ENCODE peak calls at places on chromosomes 6 and 20, in ten cellular contexts. A is HCT116, C is NB4, L is fibroblast of pulmonary artery, P is heart right ventricle, U is spleen, W is progenitor cell of endocrine pancreas, Z is Panc1, G is Caco-2, N is mesothelial cell of epicardium. T is an unnamed sample.

GRCh38 chr6:93036835-93037234 is 382.5 kb downstream of the EPHA7 start:
- DNase-seq in W (no peak), U (no peak), P (no peak), A (no peak), Z (peak; percentile 1), G (no peak), N (no peak), C (peak; percentile 53), L (peak; percentile 59), T (no peak)

GRCh38 chr6:15897063-15897934 is 231.6 kb upstream of the MYLIP start:
- DNase-seq in N (no peak), U (no peak), G (no peak), A (no peak), P (no peak), W (no peak), L (peak; percentile 88), C (peak; percentile 56), Z (no peak), T (no peak)

GRCh38 chr6:3402310-3403243 is 54.3 kb downstream of the SLC22A23 start:
- DNase-seq in L (no peak), N (no peak), G (no peak), C (no peak), Z (no peak), W (no peak), P (no peak), U (no peak), A (no peak), T (no peak)

GRCh38 chr20:63186528-63187316 is 29.2 kb downstream of the YTHDF1 start:
- DNase-seq in C (no peak), L (no peak), G (no peak), W (no peak), U (no peak), P (no peak), Z (no peak), N (no peak), A (peak; percentile 40), T (no peak)

GRCh38 chr6:15023448-15023847 is 222.4 kb upstream of the JARID2 start:
- DNase-seq in P (no peak), L (no peak), W (no peak), N (no peak), A (no peak), G (no peak), C (peak; percentile 18), Z (no peak), U (no peak), T (no peak)

GRCh38 chr6:166707045-166707444 is 80.0 kb upstream of the RPS6KA2 start:
- DNase-seq in W (peak; percentile 50), G (peak; percentile 37), L (peak; percentile 32), N (no peak), A (no peak), P (peak; percentile 64), C (peak; percentile 80), U (peak; percentile 82), Z (no peak), T (peak; percentile 61)

GRCh38 chr6:73614802-73615201 is 39.0 kb downstream of the SLC17A5 start:
- DNase-seq in C (no peak), N (no peak), P (no peak), W (no peak), G (peak; percentile 8), L (no peak), A (no peak), U (no peak), Z (no peak), T (no peak)

GRCh38 chr6:99736302-99736701 is 129.7 kb downstream of the PRDM13 start:
- DNase-seq in C (peak; percentile 15), W (no peak), N (no peak), Z (no peak), L (peak; percentile 3), A (peak; percentile 10), G (peak; percentile 7), U (no peak), P (no peak), T (no peak)

GRCh38 chr20:48718914-48719578 is 108.8 kb downstream of the PREX1 start:
- DNase-seq in U (peak; percentile 88), L (no peak), W (no peak), G (no peak), A (no peak), N (no peak), Z (no peak), C (peak; percentile 54), P (no peak), T (no peak)

GRCh38 chr6:33392979-33393378 is 1.4 kb downstream of the KIFC1 start:
- DNase-seq in C (no peak), U (no peak), Z (no peak), A (no peak), W (no peak), P (no peak), N (no peak), G (no peak), L (no peak), T (no peak)

GRCh38 chr6:4967301-4968030 is 36.4 kb downstream of the RPP40 start:
- DNase-seq in G (no peak), N (no peak), Z (no peak), A (no peak), U (no peak), W (no peak), P (no peak), C (no peak), L (peak; percentile 19), T (no peak)

GRCh38 chr20:59813126-59813947 is 120.1 kb downstream of the SYCP2 start:
- DNase-seq in L (no peak), P (no peak), C (no peak), W (no peak), Z (no peak), A (no peak), U (peak; percentile 36), N (no peak), G (no peak), T (no peak)

GRCh38 chr6:12289655-12290489 is at the start of gene EDN1:
- DNase-seq in G (peak; percentile 86), N (peak; percentile 56), W (peak; percentile 67), L (peak; percentile 93), Z (peak; percentile 43), U (peak; percentile 92), C (peak; percentile 84), A (peak; percentile 69), P (peak; percentile 72), T (peak; percentile 66)

GRCh38 chr6:159100011-159100788 is 55.4 kb upstream of the TAGAP start:
- DNase-seq in A (no peak), W (no peak), P (no peak), Z (no peak), U (no peak), G (no peak), L (no peak), N (no peak), C (no peak), T (no peak)

GRCh38 chr6:149884617-149885016 is 13.3 kb downstream of the RAET1E start:
- DNase-seq in P (no peak), L (no peak), U (no peak), A (no peak), C (no peak), Z (no peak), W (no peak), N (no peak), G (no peak), T (no peak)

GRCh38 chr6:134706806-134707205 is 243.1 kb downstream of the ALDH8A1 start:
- DNase-seq in G (peak; percentile 23), C (no peak), U (no peak), N (no peak), Z (no peak), A (no peak), P (no peak), L (peak; percentile 18), W (no peak), T (no peak)

GRCh38 chr20:3297096-3297411 is 58.1 kb upstream of the SLC4A11 start:
- DNase-seq in C (no peak), U (no peak), G (no peak), Z (no peak), L (no peak), A (no peak), P (no peak), N (no peak), W (no peak), T (no peak)

GRCh38 chr6:153125032-153125431 is 6.0 kb downstream of the RGS17 start:
- DNase-seq in A (no peak), C (no peak), W (no peak), Z (no peak), N (no peak), G (no peak), P (no peak), U (no peak), L (no peak), T (no peak)

DNA sequence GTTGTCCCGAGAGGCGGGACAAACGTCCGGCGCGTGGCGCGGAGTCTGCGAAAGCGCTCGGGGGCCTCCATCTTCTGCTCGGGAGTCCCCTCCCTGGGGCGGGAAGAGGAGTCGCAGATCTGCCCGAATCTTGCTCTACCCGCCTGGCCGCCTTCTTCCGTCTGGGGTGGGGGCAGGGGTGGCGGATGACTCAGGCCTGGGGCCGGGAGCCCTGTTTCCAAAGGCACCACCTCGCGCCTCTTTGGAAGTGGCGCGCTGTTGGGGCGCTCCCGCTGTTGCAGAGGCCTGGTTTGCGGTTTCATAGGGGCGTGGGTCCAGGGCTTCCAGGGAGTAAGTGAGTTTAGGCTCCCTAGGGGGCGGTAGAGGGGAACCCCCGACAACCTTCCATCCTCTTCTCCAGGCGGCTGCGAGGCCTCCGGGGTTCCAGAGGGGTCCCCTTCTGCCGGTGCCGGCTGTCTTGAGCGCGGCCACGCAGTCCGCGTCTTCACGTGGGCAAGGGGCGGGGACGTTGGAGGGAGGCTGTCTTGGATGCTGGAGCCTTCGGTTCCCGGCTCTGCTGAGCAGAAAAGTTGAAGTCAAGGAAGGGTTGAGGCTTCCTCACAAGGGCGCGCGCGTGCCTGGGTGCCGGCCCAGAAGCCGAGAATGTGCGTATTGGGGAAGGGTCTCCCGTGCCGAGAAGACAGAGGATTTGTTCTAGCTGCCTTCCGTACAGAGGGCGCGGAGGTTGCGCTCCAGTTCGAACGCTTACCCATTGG is 2.6 kb upstream of the TFAP2C start:
- DNase-seq in A (peak; percentile 10), G (no peak), U (no peak), W (no peak), C (peak; percentile 67), N (peak; percentile 35), L (no peak), P (no peak), Z (no peak), T (peak; percentile 39)
- TF ChIP-seq CTCF in A (peak; percentile 61), G (peak; percentile 69), U (no peak), W (peak; percentile 56), C (peak; percentile 39), N (peak; percentile 74), L (peak; percentile 12), P (no peak), Z (peak; percentile 43), T (peak; percentile 72)

GRCh38 chr20:16241911-16242310 is 331.3 kb downstream of the KIF16B start:
- DNase-seq in N (no peak), Z (peak; percentile 17), U (no peak), G (peak; percentile 30), P (no peak), W (no peak), C (no peak), L (no peak), A (peak; percentile 2), T (no peak)
- TF ChIP-seq CTCF in N (no peak), Z (peak; percentile 37), U (peak; percentile 36), G (no peak), P (peak; percentile 12), W (no peak), C (no peak), L (no peak), A (no peak), T (peak; percentile 20)

GRCh38 chr6:26311385-26312095 is 53.5 kb upstream of the BTN3A2 start:
- DNase-seq in L (peak; percentile 78), G (peak; percentile 69), P (no peak), A (peak; percentile 71), Z (no peak), U (no peak), W (no peak), C (peak; percentile 73), N (no peak), T (no peak)
- TF ChIP-seq CTCF in L (no peak), G (no peak), P (no peak), A (no peak), Z (no peak), U (no peak), W (no peak), C (no peak), N (no peak), T (no peak)

GRCh38 chr6:151430886-151431285 is 21.0 kb downstream of the RMND1 start:
- DNase-seq in N (no peak), A (no peak), U (no peak), Z (no peak), W (no peak), L (no peak), P (no peak), C (peak; percentile 25), G (peak; percentile 25), T (no peak)
- TF ChIP-seq CTCF in N (no peak), A (no peak), U (no peak), Z (no peak), W (peak; percentile 20), L (peak; percentile 3), P (no peak), C (peak; percentile 11), G (peak; percentile 33), T (peak; percentile 32)

T was measured in neural crest cell.